ENCODE peak calls at places on chromosomes 16 and 17, in nine cellular contexts. O is neural crest cell; W is fibroblast of the aortic adventitia; I is activated T-cell treated with anti-CD3 and anti-CD28 coated beads for 1 hour; P is activated naive CD4-positive, alpha-beta T cell treated with Interleukin-2 at 50 U/mL for 16 hours; U is memory B cell; E is naive B cell; X is endothelial cell; G is breast epithelium. J is an unnamed sample.

GRCh38 chr17:248337-249235 is 67.1 kb upstream of the DOC2B start:
- DNase-seq in O (no peak), W (no peak), I (no peak), P (no peak), U (no peak), E (no peak), X (no peak), G (no peak), J (no peak)

GRCh38 chr17:82978765-82979349 is 100.6 kb upstream of the METRNL start:
- DNase-seq in O (no peak), W (no peak), I (no peak), P (no peak), U (no peak), E (peak), X (no peak), G (peak), J (no peak)

GRCh38 chr16:424033-424622 is 1.3 kb upstream of the RAB11FIP3 start:
- DNase-seq in O (no peak), W (peak), I (no peak), P (no peak), U (no peak), E (no peak), X (no peak), G (peak), J (no peak)

GRCh38 chr16:24986512-24987303 is 28.5 kb downstream of the ARHGAP17 start:
- DNase-seq in O (no peak), W (peak), I (no peak), P (no peak), U (no peak), E (no peak), X (no peak), G (no peak), J (peak)

GRCh38 chr17:7915611-7916382 is at the start of gene RNF227:
- DNase-seq in O (peak), W (peak), I (peak), P (peak), U (peak), E (peak), X (peak), G (peak), J (peak)

GRCh38 chr16:1466968-1467521 is 7.8 kb downstream of the CLCN7 start:
- DNase-seq in O (no peak), W (no peak), I (no peak), P (no peak), U (no peak), E (no peak), X (no peak), G (no peak), J (no peak)

GRCh38 chr16:22694887-22695382 is 119.0 kb upstream of the HS3ST2 start:
- DNase-seq in O (no peak), W (peak), I (no peak), P (no peak), U (no peak), E (no peak), X (no peak), G (no peak), J (no peak)

GRCh38 chr16:79757968-79758367 is 157.4 kb upstream of the MAF start:
- DNase-seq in O (no peak), W (no peak), I (no peak), P (no peak), U (no peak), E (no peak), X (no peak), G (no peak), J (no peak)

GRCh38 chr16:24075929-24076716 is 180.0 kb upstream of the CACNG3 start:
- DNase-seq in O (no peak), W (no peak), I (no peak), P (peak), U (no peak), E (peak), X (no peak), G (no peak), J (no peak)

GRCh38 chr17:492015-492399 is 139.4 kb upstream of the RPH3AL start:
- DNase-seq in O (no peak), W (no peak), I (no peak), P (no peak), U (no peak), E (no peak), X (no peak), G (no peak), J (no peak)

GRCh38 chr17:68423251-68423650 is 34.0 kb downstream of the WIPI1 start:
- DNase-seq in O (no peak), W (no peak), I (no peak), P (no peak), U (no peak), E (no peak), X (no peak), G (no peak), J (no peak)

GRCh38 chr17:35416659-35417058 is 15.6 kb downstream of the SLFN12 start:
- DNase-seq in O (no peak), W (no peak), I (no peak), P (no peak), U (no peak), E (no peak), X (no peak), G (no peak), J (no peak)

GRCh38 chr16:83418565-83418964 is 389.2 kb upstream of the HSBP1 start:
- DNase-seq in O (no peak), W (no peak), I (no peak), P (no peak), U (no peak), E (no peak), X (no peak), G (no peak), J (no peak)

GRCh38 chr17:35255316-35255715 is 12.4 kb downstream of the SLFN5 start:
- DNase-seq in O (no peak), W (no peak), I (no peak), P (no peak), U (no peak), E (no peak), X (no peak), G (no peak), J (no peak)

GRCh38 chr16:86968866-86969265 is 348.3 kb downstream of the C16orf95 start:
- DNase-seq in O (no peak), W (no peak), I (no peak), P (no peak), U (no peak), E (no peak), X (no peak), G (no peak), J (no peak)

GRCh38 chr17:6703751-6704150 is 9.4 kb downstream of the SLC13A5 start:
- DNase-seq in O (no peak), W (no peak), I (no peak), P (no peak), U (no peak), E (no peak), X (no peak), G (no peak), J (no peak)

GRCh38 chr17:45371414-45372324 is 54.8 kb upstream of the MAP3K14 start:
- DNase-seq in O (peak), W (peak), I (no peak), P (peak), U (no peak), E (no peak), X (peak), G (peak), J (no peak)

GRCh38 chr17:70527364-70527888 is 358.1 kb downstream of the KCNJ2 start:
- DNase-seq in O (no peak), W (no peak), I (no peak), P (no peak), U (no peak), E (no peak), X (no peak), G (no peak), J (no peak)

GRCh38 chr16:53517851-53518250 is 14.8 kb upstream of the AKTIP start:
- DNase-seq in O (no peak), W (no peak), I (no peak), P (no peak), U (no peak), E (no peak), X (no peak), G (no peak), J (no peak)

GRCh38 chr16:1964046-1964505 is 550 bp downstream of the RPS2 start:
- DNase-seq in O (no peak), W (peak), I (no peak), P (peak), U (no peak), E (no peak), X (peak), G (no peak), J (no peak)

GRCh38 chr17:16887523-16888095 is 84.3 kb downstream of the TNFRSF13B start:
- DNase-seq in O (no peak), W (no peak), I (no peak), P (no peak), U (no peak), E (no peak), X (no peak), G (no peak), J (no peak)